ENCODE peak calls at places on chromosome 4, in six cellular contexts. R, Y, K, M, D and X are unnamed samples.

GRCh38 chr4:97924341-97924958 is 218.8 kb downstream of the STPG2 start:
- DNase-seq in K (no peak), M (no peak), R (no peak), Y (no peak), D (no peak), X (no peak)

GRCh38 chr4:41661447-41662076 is 87.0 kb downstream of the PHOX2B start:
- DNase-seq in M (peak; percentile 43), R (peak; percentile 73), Y (peak; percentile 33), K (peak; percentile 61), D (peak; percentile 69), X (peak; percentile 53)

GRCh38 chr4:189773909-189774308 is 166.8 kb upstream of the FRG1 start:
- DNase-seq in K (peak; percentile 80), R (peak; percentile 27), M (no peak), Y (no peak), D (peak; percentile 1), X (no peak)

GRCh38 chr4:168645933-168646768 is 149.3 kb downstream of the PALLD start:
- DNase-seq in D (no peak), Y (no peak), K (no peak), M (no peak), R (peak; percentile 47), X (no peak)

GRCh38 chr4:337932-338758 is 531 bp downstream of the ZNF141 start:
- DNase-seq in M (peak; percentile 55), D (peak; percentile 14), Y (no peak), R (peak; percentile 70), K (peak; percentile 75), X (peak; percentile 6)

GRCh38 chr4:100165809-100166208 is 24.5 kb downstream of the DDIT4L start:
- DNase-seq in M (peak; percentile 23), D (no peak), K (no peak), R (no peak), Y (no peak), X (peak; percentile 37)

GRCh38 chr4:11529625-11530201 is 101.0 kb upstream of the HS3ST1 start:
- DNase-seq in D (peak; percentile 42), K (no peak), R (peak; percentile 72), M (no peak), Y (no peak), X (no peak)

GRCh38 chr4:11592276-11592675 is 163.6 kb upstream of the HS3ST1 start:
- DNase-seq in K (no peak), Y (no peak), R (no peak), M (no peak), D (no peak), X (no peak)

GRCh38 chr4:86508436-86508835 is 85.7 kb upstream of the PTPN13 start:
- DNase-seq in D (peak; percentile 31), Y (peak; percentile 59), K (no peak), R (no peak), M (no peak), X (peak; percentile 60)

GRCh38 chr4:180827610-180828009 is 1415.6 kb upstream of the TENM3 start:
- DNase-seq in D (no peak), K (no peak), Y (no peak), M (no peak), R (peak; percentile 8), X (no peak)

GRCh38 chr4:150209140-150209829 is 131.0 kb downstream of the DCLK2 start:
- DNase-seq in Y (peak; percentile 13), K (peak; percentile 38), R (peak; percentile 66), D (peak; percentile 66), M (peak; percentile 64), X (peak; percentile 51)

GRCh38 chr4:151862766-151863165 is 102.0 kb upstream of the GATB start:
- DNase-seq in K (no peak), D (peak; percentile 12), M (no peak), R (no peak), Y (peak; percentile 25), X (no peak)

GRCh38 chr4:147286846-147287587 is 193.9 kb upstream of the EDNRA start:
- DNase-seq in D (no peak), R (no peak), Y (no peak), K (no peak), M (no peak), X (no peak)

GRCh38 chr4:7139167-7139979 is 53.0 kb upstream of the SORCS2 start:
- DNase-seq in K (no peak), R (peak; percentile 44), M (no peak), D (no peak), Y (no peak), X (no peak)

GRCh38 chr4:131644619-131645018 is 1504.5 kb upstream of the PCDH10 start:
- DNase-seq in M (peak; percentile 7), K (no peak), Y (no peak), R (peak; percentile 26), D (no peak), X (no peak)

GRCh38 chr4:183348136-183348535 is 25.9 kb upstream of the CLDN24 start:
- DNase-seq in D (no peak), M (no peak), Y (no peak), R (no peak), K (no peak), X (no peak)

GRCh38 chr4:80361329-80361900 is 25.9 kb downstream of the CFAP299 start:
- DNase-seq in R (peak; percentile 9), Y (no peak), M (peak; percentile 17), D (no peak), K (peak; percentile 41), X (peak; percentile 13)

GRCh38 chr4:136750898-136751297 is 781.4 kb downstream of the PCDH18 start:
- DNase-seq in K (no peak), Y (no peak), R (no peak), D (no peak), M (no peak), X (no peak)

GRCh38 chr4:77669911-77670590 is 64.4 kb downstream of the CXCL13 start:
- DNase-seq in M (no peak), D (no peak), Y (no peak), K (no peak), R (peak; percentile 34), X (no peak)

GRCh38 chr4:75919914-75920313 is 17.7 kb upstream of the PPEF2 start:
- DNase-seq in R (peak; percentile 49), M (no peak), D (no peak), K (no peak), Y (no peak), X (peak; percentile 67)

GRCh38 chr4:56764206-56764605 is 57.3 kb downstream of the SPINK2 start:
- DNase-seq in Y (no peak), R (no peak), D (no peak), K (no peak), M (no peak), X (no peak)

GRCh38 chr4:121736735-121737351 is 28.1 kb downstream of the SMIM43 start:
- DNase-seq in R (peak; percentile 74), D (peak; percentile 64), Y (no peak), K (peak; percentile 51), M (peak; percentile 50), X (peak; percentile 60)

DNA sequence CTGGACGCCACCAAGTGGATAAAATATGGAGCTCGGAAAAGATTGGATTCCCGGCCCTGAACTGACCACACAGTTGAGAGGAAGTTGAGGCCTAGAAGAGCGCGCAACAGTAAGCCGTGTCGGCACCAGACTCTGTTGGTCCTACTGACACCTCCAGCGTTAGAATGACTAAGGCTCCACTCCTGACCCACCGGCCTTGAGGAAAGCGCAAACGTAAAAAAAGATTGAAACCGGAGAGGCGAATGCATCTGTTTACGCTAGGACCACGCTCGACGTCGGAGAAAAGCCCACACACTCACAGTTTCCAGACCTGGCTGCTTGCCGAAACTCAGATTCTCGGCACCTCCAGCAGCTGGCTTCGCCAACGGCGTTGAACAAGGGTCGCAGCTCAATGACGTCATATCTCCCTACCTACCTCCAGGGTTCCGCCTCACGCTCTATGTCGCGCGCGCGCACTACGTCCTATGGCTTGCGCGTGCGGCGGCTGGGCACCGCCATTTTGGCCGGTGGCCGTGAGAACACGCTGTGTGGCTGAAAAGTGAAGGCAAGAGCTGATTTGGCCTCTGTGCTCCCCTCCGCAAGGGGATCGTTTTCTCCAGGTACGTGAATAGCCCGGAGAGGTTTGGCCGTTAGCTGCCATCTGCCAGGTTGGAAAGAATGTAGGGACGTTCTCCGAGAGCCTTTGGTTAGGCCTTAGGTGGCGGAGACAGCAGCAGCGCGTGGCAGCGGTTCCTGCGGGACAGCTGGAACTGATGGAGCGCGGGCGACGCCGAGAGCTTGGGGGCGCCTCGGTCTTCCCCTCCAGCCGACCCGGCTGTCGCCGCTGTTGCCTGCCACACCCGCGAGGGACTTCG is at the start of the genes ABCE1 and ANAPC10:
- DNase-seq in M (peak; percentile 98), Y (peak; percentile 91), D (peak; percentile 98), R (peak; percentile 100), K (peak; percentile 97), X (peak; percentile 98)
- TF ChIP-seq CTCF in M (no peak), Y (peak; percentile 41), D (peak; percentile 62), R (peak; percentile 46), K (no peak), X (peak; percentile 54)

GRCh38 chr4:8149664-8150063 is 8.9 kb downstream of the ABLIM2 start:
- DNase-seq in K (no peak), Y (no peak), D (no peak), M (no peak), R (no peak), X (no peak)

GRCh38 chr4:8151165-8151650 is 7.4 kb downstream of the ABLIM2 start:
- DNase-seq in M (no peak), Y (no peak), K (no peak), R (no peak), D (no peak), X (no peak)

GRCh38 chr4:8152090-8152864 is 6.3 kb downstream of the ABLIM2 start:
- DNase-seq in K (no peak), Y (no peak), M (no peak), D (no peak), R (no peak), X (no peak)

GRCh38 chr4:8148785-8149435 is 9.7 kb downstream of the ABLIM2 start:
- DNase-seq in Y (no peak), D (no peak), M (no peak), R (no peak), K (no peak), X (no peak)

GRCh38 chr4:8150152-8151090 is 8.2 kb downstream of the ABLIM2 start:
- DNase-seq in D (no peak), M (no peak), K (no peak), R (no peak), Y (no peak), X (no peak)
- H3K4me3 ChIP-seq in D (no peak overlapping the region), M (no peak overlapping the region), K (no peak overlapping the region), R (no peak overlapping the region), Y (no peak overlapping the region), X (no peak overlapping the region)

GRCh38 chr4:23162275-23162674 is 469.5 kb downstream of the GBA3 start:
- DNase-seq in K (no peak), D (no peak), R (no peak), M (no peak), Y (no peak), X (no peak)
- TF ChIP-seq CTCF in K (no peak), D (no peak), R (no peak), M (no peak), Y (no peak), X (no peak)

DNA sequence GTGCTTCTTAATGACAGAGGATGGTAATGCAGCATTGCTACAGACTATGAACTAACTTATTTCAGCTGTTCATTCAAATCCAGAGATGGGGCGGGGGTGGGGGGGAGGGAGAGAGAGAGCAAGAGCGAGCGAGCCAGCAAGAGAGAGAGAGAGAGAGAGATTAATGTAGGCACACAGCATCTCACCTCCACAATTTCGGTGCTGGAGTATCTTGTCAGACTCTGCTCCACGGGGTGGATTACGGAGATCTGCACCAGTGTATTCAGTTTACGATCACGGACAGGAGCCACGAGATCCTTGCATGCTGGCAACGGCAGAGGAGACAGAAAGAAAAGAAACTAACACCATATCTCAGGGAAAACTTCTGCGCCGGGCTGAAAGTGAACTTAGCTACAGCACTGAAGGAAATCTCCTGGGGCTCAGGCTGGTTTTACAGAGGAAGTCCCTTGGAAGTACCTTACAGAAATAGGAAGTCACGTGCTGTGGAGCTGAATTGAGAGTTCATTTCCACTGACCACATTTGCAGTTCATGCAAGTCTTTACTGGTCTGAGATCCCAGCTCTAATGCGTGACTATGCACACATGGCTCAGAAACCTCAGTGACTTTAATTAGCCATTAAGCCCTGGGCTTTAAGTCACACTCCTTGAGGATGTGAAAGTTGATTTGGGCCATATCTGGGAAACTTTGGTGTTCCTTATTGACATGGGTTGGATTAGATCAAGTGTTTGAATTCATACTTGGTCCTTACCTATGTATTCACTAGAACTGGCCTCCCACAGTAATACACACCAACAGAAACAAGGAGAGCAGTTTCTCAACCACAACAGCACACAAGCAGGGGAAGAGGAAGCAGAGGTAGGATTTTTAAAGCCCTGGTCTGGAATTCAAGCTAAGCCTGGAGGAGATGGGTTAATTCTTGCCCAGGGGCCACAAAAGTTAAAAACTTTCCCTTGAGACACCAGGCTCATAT is 440.8 kb downstream of the INPP4B start:
- DNase-seq in K (peak; percentile 52), R (peak; percentile 59), M (peak; percentile 78), Y (peak; percentile 67), D (peak; percentile 63), X (no peak)
- H3K4me3 ChIP-seq in K (peak overlapping the region; percentile 25), R (peak overlapping the region; percentile 3), M (peak overlapping the region; percentile 56), Y (peak overlapping the region; percentile 47), D (peak overlapping the region; percentile 55), X (peak overlapping the region; percentile 48)